ENCODE peak calls at places on chromosomes 3 and 15, in four cellular contexts. Y, P, D and R are unnamed samples.
A peak's percentile ranks its signal among the peaks of the same experiment; 100 is the strongest.

GRCh38 chr3:145017959-145018358 is 1046.3 kb downstream of the DIPK2A start:
- DNase-seq in Y (no peak), D (no peak), P (no peak), R (no peak)

GRCh38 chr3:29313074-29313473 is 32.2 kb downstream of the RBMS3 start:
- DNase-seq in P (no peak), D (no peak), Y (no peak), R (no peak)

GRCh38 chr3:99269606-99270355 is 368.3 kb upstream of the DCBLD2 start:
- DNase-seq in P (no peak), D (no peak), Y (no peak), R (no peak)

GRCh38 chr3:166211451-166211850 is 374.2 kb upstream of the BCHE start:
- DNase-seq in P (no peak), Y (no peak), D (no peak), R (no peak)

GRCh38 chr15:75775296-75776074 is 62.8 kb upstream of the CSPG4 start:
- DNase-seq in D (no peak), P (peak; percentile 55), Y (peak; percentile 41), R (peak; percentile 4)

GRCh38 chr3:51938780-51939425 is 2.8 kb downstream of the RRP9 start:
- DNase-seq in D (no peak), P (no peak), Y (no peak), R (no peak)

GRCh38 chr15:26095710-26096330 is 232.7 kb upstream of the ATP10A start:
- DNase-seq in Y (no peak), P (no peak), D (peak; percentile 38), R (no peak)

GRCh38 chr3:37753428-37753827 is 108.3 kb upstream of the CTDSPL start:
- DNase-seq in Y (no peak), P (no peak), D (no peak), R (peak; percentile 85)

GRCh38 chr3:47825590-47825989 is 22.7 kb downstream of the DHX30 start:
- DNase-seq in Y (no peak), D (no peak), P (no peak), R (no peak)

GRCh38 chr3:53243165-53243564 is 12.7 kb downstream of the TKT start:
- DNase-seq in Y (no peak), D (no peak), P (no peak), R (no peak)

GRCh38 chr3:177680442-177680821 is 483.1 kb upstream of the TBL1XR1 start:
- DNase-seq in D (no peak), P (no peak), Y (no peak), R (no peak)

GRCh38 chr3:186209810-186210752 is 101.2 kb upstream of the ETV5 start:
- DNase-seq in D (no peak), Y (peak; percentile 84), P (no peak), R (no peak)

GRCh38 chr3:117059054-117059989 is 349.7 kb downstream of the TUSC7 start:
- DNase-seq in P (peak; percentile 6), Y (peak; percentile 10), D (no peak), R (peak; percentile 68)

GRCh38 chr15:60002528-60003218 is 1.4 kb upstream of the FOXB1 start:
- DNase-seq in Y (no peak), P (no peak), D (no peak), R (no peak)

GRCh38 chr3:10352146-10352911 is 31.4 kb upstream of the SEC13 start:
- DNase-seq in D (no peak), P (no peak), Y (no peak), R (no peak)

GRCh38 chr3:44235604-44236484 is 5.8 kb upstream of the TOPAZ1 start:
- DNase-seq in D (peak; percentile 61), Y (peak; percentile 36), P (peak; percentile 79), R (peak; percentile 77)

GRCh38 chr15:76073554-76073953 is 13.8 kb downstream of the TMEM266 start:
- DNase-seq in Y (no peak), P (no peak), D (no peak), R (no peak)

GRCh38 chr3:179464296-179465092 is 13.2 kb upstream of the GNB4 start:
- DNase-seq in Y (no peak), D (no peak), P (no peak), R (peak; percentile 97)

GRCh38 chr3:45981321-45982038 is 14.1 kb downstream of the FYCO1 start:
- DNase-seq in P (no peak), Y (no peak), D (no peak), R (no peak)

GRCh38 chr3:35291837-35292236 is 347.5 kb upstream of the ARPP21 start:
- DNase-seq in D (no peak), Y (no peak), P (no peak), R (no peak)

GRCh38 chr3:71369733-71370391 is 213.7 kb downstream of the FOXP1 start:
- DNase-seq in D (no peak), Y (no peak), P (no peak), R (no peak)

GRCh38 chr3:36924748-36925521 is 19.9 kb downstream of the TRANK1 start:
- DNase-seq in D (no peak), P (no peak), Y (no peak), R (no peak)

GRCh38 chr3:151423091-151423490 is 37.8 kb downstream of the IGSF10 start:
- DNase-seq in P (no peak), Y (no peak), D (no peak), R (no peak)

GRCh38 chr3:11159421-11159904 is 5.2 kb downstream of the HRH1 start:
- DNase-seq in P (no peak), D (no peak), Y (no peak), R (no peak)

GRCh38 chr3:22887664-22888291 is 315.3 kb upstream of the UBE2E2 start:
- DNase-seq in D (no peak), Y (no peak), P (peak; percentile 4), R (peak; percentile 56)

GRCh38 chr3:133933097-133934024 is 37.7 kb upstream of the RAB6B start:
- DNase-seq in P (no peak), Y (no peak), D (no peak), R (no peak)

GRCh38 chr3:40053663-40054062 is 244.3 kb downstream of the MYRIP start:
- DNase-seq in D (no peak), P (no peak), Y (no peak), R (no peak)

GRCh38 chr3:8625991-8626390 is 18.6 kb downstream of the SSUH2 start:
- DNase-seq in D (no peak), P (peak; percentile 6), Y (no peak), R (no peak)

GRCh38 chr3:126954141-126954845 is 28.6 kb upstream of the PLXNA1 start:
- DNase-seq in Y (no peak), D (no peak), P (no peak), R (no peak)

DNA sequence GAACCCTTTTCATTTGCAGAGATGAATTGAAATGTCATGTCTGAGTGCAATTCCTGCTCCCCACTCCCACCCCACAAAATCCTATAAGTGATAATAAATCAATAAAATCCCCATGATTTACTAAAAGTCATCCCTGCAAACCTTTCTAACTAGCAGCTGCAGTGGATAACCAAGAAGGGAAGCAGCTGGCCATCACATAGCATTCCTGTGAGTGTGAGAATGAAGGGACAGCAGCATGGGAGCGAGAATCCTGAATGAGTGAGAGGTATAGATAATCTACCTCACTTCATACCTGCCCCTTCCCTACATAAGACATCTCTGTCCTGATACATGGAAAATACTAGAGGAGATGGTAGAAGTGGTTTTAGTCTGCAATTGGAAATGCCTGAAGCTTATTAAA is 4.4 kb upstream of the ZNF774 start:
- DNase-seq in D (no peak), Y (no peak), P (no peak), R (no peak)
- TF ChIP-seq JUND in D (no peak), Y (no peak), P (no peak), R (no peak)

GRCh38 chr15:63556246-63556645 is 40.9 kb upstream of the FBXL22 start:
- DNase-seq in D (no peak), Y (no peak), P (no peak), R (no peak)

GRCh38 chr15:63555520-63555919 is 41.7 kb upstream of the FBXL22 start:
- DNase-seq in Y (no peak), D (no peak), P (no peak), R (no peak)

GRCh38 chr15:63556736-63557135 is 40.5 kb upstream of the FBXL22 start:
- DNase-seq in Y (no peak), D (no peak), P (no peak), R (no peak)

GRCh38 chr15:63560741-63561448 is 36.3 kb upstream of the FBXL22 start:
- DNase-seq in P (no peak), Y (no peak), D (no peak), R (no peak)

GRCh38 chr15:63559753-63560152 is 37.4 kb upstream of the FBXL22 start:
- DNase-seq in Y (no peak), P (no peak), D (no peak), R (no peak)
- TF ChIP-seq JUND in Y (no peak), P (no peak), D (no peak), R (no peak)

DNA sequence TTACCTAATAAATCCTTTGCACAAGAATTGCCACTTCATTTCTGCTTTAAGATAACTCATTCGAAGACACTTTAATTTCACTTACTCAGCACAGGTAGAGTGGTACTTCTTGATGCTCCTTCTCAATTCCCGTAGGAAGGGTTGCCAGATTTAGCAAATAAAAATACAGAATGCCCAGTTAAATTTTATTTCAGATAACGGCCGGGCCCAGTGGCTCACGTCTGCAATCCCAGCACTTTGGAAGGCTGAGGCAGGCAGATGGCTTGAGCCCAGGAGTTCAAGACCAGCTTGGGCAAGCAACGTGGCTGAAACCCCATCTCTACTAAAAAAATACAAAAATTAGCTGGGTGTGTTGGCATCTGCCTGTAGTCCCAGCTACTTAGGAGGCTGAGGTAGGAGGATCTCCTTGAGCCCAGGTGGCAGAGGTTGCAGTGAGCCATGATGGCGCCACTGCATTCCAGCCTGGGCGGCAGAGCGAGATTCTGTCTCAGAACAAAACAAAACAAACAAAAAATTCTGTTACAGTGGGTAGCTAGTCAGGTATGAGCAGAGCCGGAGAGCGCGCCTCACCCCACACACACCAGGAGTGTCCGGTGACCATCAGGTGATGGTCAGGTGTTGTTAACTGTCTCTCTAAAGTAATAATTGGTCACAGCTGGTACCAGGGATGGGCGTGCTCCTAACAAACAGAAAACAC is 92.8 kb downstream of the DNAH12 start:
- DNase-seq in D (no peak), Y (peak; percentile 6), P (no peak), R (no peak)
- TF ChIP-seq JUND in D (no peak), Y (no peak), P (no peak), R (no peak)

GRCh38 chr3:49724586-49724985 is 835 bp upstream of the GMPPB start:
- DNase-seq in D (no peak), Y (no peak), P (no peak), R (no peak)
- TF ChIP-seq JUND in D (no peak), Y (no peak), P (no peak), R (no peak)

GRCh38 chr15:81890496-81890895 is 155.3 kb downstream of the MEX3B start:
- DNase-seq in Y (no peak), D (no peak), P (no peak), R (no peak)

GRCh38 chr15:81886586-81886985 is 159.2 kb downstream of the MEX3B start:
- DNase-seq in D (no peak), P (no peak), Y (no peak), R (no peak)

GRCh38 chr15:81888748-81889479 is 156.9 kb downstream of the MEX3B start:
- DNase-seq in D (no peak), Y (no peak), P (no peak), R (peak; percentile 30)

GRCh38 chr15:81887913-81888312 is 157.9 kb downstream of the MEX3B start:
- DNase-seq in Y (no peak), D (no peak), P (no peak), R (no peak)

DNA sequence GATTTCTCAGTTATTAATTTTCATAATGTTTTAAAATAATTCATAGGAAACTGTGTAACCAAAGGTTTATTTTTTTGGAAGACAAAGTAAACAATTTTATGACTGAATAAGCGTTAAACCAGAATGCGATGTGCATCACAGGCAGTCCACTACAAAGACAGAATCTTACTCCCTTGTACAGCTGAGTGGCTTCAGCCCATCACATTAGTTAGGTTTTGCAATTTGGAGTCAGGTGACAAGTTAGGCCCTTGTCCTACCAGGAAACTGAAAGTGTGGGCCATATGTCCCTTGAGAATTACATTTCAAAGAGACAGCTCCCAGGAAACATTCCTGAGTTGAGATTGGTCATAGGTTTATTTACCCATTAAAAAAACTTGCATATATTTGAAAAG is 156.3 kb downstream of the MEX3B start:
- DNase-seq in P (no peak), Y (no peak), D (no peak), R (no peak)
- TF ChIP-seq JUND in P (no peak), Y (no peak), D (no peak), R (no peak)